ENCODE peak calls at places on chromosomes 7 and 10, in four cellular contexts. N is SK-N-MC, F is cardiac fibroblast, J is SW480. P is an unnamed sample.

GRCh38 chr7:79453266-79453557 is 255 bp downstream of the MAGI2 start:
- DNase-seq in J (no peak), N (no peak), F (no peak), P (no peak)

GRCh38 chr10:112677689-112678088 is 230.7 kb downstream of the VTI1A start:
- DNase-seq in F (no peak), N (no peak), J (no peak), P (no peak)

GRCh38 chr7:68038621-68039314 is 1042.1 kb downstream of the TYW1 start:
- DNase-seq in J (peak), F (peak), N (no peak), P (peak)

GRCh38 chr7:96707901-96708774 is 1.5 kb downstream of the SEM1 start:
- DNase-seq in F (no peak), J (no peak), N (no peak), P (peak)

GRCh38 chr10:110076559-110077318 is 69.0 kb downstream of the ADD3 start:
- DNase-seq in J (peak), N (no peak), F (peak), P (peak)

GRCh38 chr7:72430531-72430930 is 18.4 kb upstream of the CALN1 start:
- DNase-seq in F (no peak), J (no peak), N (no peak), P (no peak)

GRCh38 chr10:44511601-44512000 is 126.7 kb upstream of the CXCL12 start:
- DNase-seq in N (no peak), J (no peak), F (no peak), P (no peak)

GRCh38 chr10:70558871-70559810 is 43.4 kb downstream of the PRF1 start:
- DNase-seq in N (no peak), J (peak), F (peak), P (peak)

GRCh38 chr10:104099941-104100340 is 14.3 kb upstream of the COL17A1 start:
- DNase-seq in F (peak), J (no peak), N (no peak), P (no peak)

GRCh38 chr7:113217314-113217713 is 99.0 kb upstream of the SMIM30 start:
- DNase-seq in J (peak), N (no peak), F (no peak), P (no peak)

GRCh38 chr10:122592161-122592560 is 31.6 kb downstream of the DMBT1 start:
- DNase-seq in N (no peak), F (no peak), J (no peak), P (no peak)

GRCh38 chr7:8303904-8304528 is 42.0 kb upstream of the ICA1 start:
- DNase-seq in F (no peak), N (no peak), J (peak), P (no peak)

GRCh38 chr7:94368371-94368791 is 26.3 kb upstream of the COL1A2 start:
- DNase-seq in J (no peak), N (peak), F (peak), P (peak)

GRCh38 chr7:24865994-24866615 is 108.8 kb upstream of the GSDME start:
- DNase-seq in J (no peak), N (no peak), F (no peak), P (no peak)

GRCh38 chr7:37287093-37287492 is 161.6 kb downstream of the ELMO1 start:
- DNase-seq in J (no peak), F (no peak), N (no peak), P (no peak)

GRCh38 chr7:151777913-151778670 is 98.8 kb downstream of the PRKAG2 start:
- DNase-seq in N (no peak), F (no peak), J (no peak), P (no peak)

GRCh38 chr10:64732372-64732715 is 1211.1 kb downstream of the REEP3 start:
- DNase-seq in N (no peak), J (no peak), F (no peak), P (no peak)